ENCODE peak calls at places on chromosomes 12 and 14, in ten cellular contexts. One of them, this sample, is unnamed.
A peak's percentile ranks its signal among the peaks of the same experiment; 100 is the strongest.

GRCh38 chr14:71647086-71647784 is 285.0 kb upstream of the RGS6 start:
- DNase-seq in HCT116: peak; percentile 12
- DNase-seq in kidney: no peak
- DNase-seq in CD8-positive, alpha-beta T cell: no peak
- DNase-seq in choroid plexus epithelial cell: no peak
- DNase-seq in GM10248: no peak
- DNase-seq in dorsolateral prefrontal cortex: no peak
- DNase-seq in testis: no peak
- DNase-seq in transverse colon: peak; percentile 35
- DNase-seq in esophagus squamous epithelium: no peak
- DNase-seq in this sample: no peak

GRCh38 chr12:62977419-62977818 is 42.5 kb upstream of the PPM1H start:
- DNase-seq in HCT116: peak; percentile 8
- DNase-seq in kidney: no peak
- DNase-seq in CD8-positive, alpha-beta T cell: no peak
- DNase-seq in choroid plexus epithelial cell: peak; percentile 58
- DNase-seq in GM10248: no peak
- DNase-seq in dorsolateral prefrontal cortex: no peak
- DNase-seq in testis: no peak
- DNase-seq in transverse colon: peak; percentile 34
- DNase-seq in esophagus squamous epithelium: no peak
- DNase-seq in this sample: no peak

GRCh38 chr12:18391136-18391535 is 129.8 kb downstream of the PIK3C2G start:
- DNase-seq in HCT116: no peak
- DNase-seq in kidney: no peak
- DNase-seq in CD8-positive, alpha-beta T cell: no peak
- DNase-seq in choroid plexus epithelial cell: peak; percentile 13
- DNase-seq in GM10248: no peak
- DNase-seq in dorsolateral prefrontal cortex: no peak
- DNase-seq in testis: no peak
- DNase-seq in transverse colon: no peak
- DNase-seq in esophagus squamous epithelium: no peak
- DNase-seq in this sample: no peak

GRCh38 chr12:68042212-68042699 is 53.0 kb downstream of the IFNG-AS1 start:
- DNase-seq in HCT116: no peak
- DNase-seq in kidney: no peak
- DNase-seq in CD8-positive, alpha-beta T cell: no peak
- DNase-seq in choroid plexus epithelial cell: peak; percentile 13
- DNase-seq in GM10248: peak; percentile 37
- DNase-seq in dorsolateral prefrontal cortex: no peak
- DNase-seq in testis: no peak
- DNase-seq in transverse colon: no peak
- DNase-seq in esophagus squamous epithelium: no peak
- DNase-seq in this sample: peak; percentile 49

GRCh38 chr12:57459750-57460400 is at the start of gene GLI1:
- DNase-seq in HCT116: no peak
- DNase-seq in kidney: peak; percentile 74
- DNase-seq in CD8-positive, alpha-beta T cell: no peak
- DNase-seq in choroid plexus epithelial cell: no peak
- DNase-seq in GM10248: no peak
- DNase-seq in dorsolateral prefrontal cortex: no peak
- DNase-seq in testis: peak; percentile 44
- DNase-seq in transverse colon: no peak
- DNase-seq in esophagus squamous epithelium: no peak
- DNase-seq in this sample: peak; percentile 71

GRCh38 chr12:38664661-38665269 is 240.6 kb downstream of the CPNE8 start:
- DNase-seq in HCT116: peak; percentile 15
- DNase-seq in kidney: no peak
- DNase-seq in CD8-positive, alpha-beta T cell: no peak
- DNase-seq in choroid plexus epithelial cell: peak; percentile 16
- DNase-seq in GM10248: peak; percentile 7
- DNase-seq in dorsolateral prefrontal cortex: no peak
- DNase-seq in testis: peak; percentile 18
- DNase-seq in transverse colon: peak; percentile 14
- DNase-seq in esophagus squamous epithelium: no peak
- DNase-seq in this sample: peak; percentile 6

GRCh38 chr12:47736877-47737676 is 11.8 kb upstream of the ENDOU start:
- DNase-seq in HCT116: no peak
- DNase-seq in kidney: peak; percentile 96
- DNase-seq in CD8-positive, alpha-beta T cell: no peak
- DNase-seq in choroid plexus epithelial cell: peak; percentile 77
- DNase-seq in GM10248: no peak
- DNase-seq in dorsolateral prefrontal cortex: peak; percentile 88
- DNase-seq in testis: peak; percentile 95
- DNase-seq in transverse colon: peak; percentile 56
- DNase-seq in esophagus squamous epithelium: no peak
- DNase-seq in this sample: no peak

GRCh38 chr14:36512585-36513003 is 7.4 kb downstream of the NKX2-1 start:
- DNase-seq in HCT116: no peak
- DNase-seq in kidney: no peak
- DNase-seq in CD8-positive, alpha-beta T cell: no peak
- DNase-seq in choroid plexus epithelial cell: no peak
- DNase-seq in GM10248: no peak
- DNase-seq in dorsolateral prefrontal cortex: no peak
- DNase-seq in testis: no peak
- DNase-seq in transverse colon: no peak
- DNase-seq in esophagus squamous epithelium: no peak
- DNase-seq in this sample: no peak

GRCh38 chr14:66247662-66248061 is 238.5 kb upstream of the CCDC196 start:
- DNase-seq in HCT116: no peak
- DNase-seq in kidney: no peak
- DNase-seq in CD8-positive, alpha-beta T cell: no peak
- DNase-seq in choroid plexus epithelial cell: no peak
- DNase-seq in GM10248: no peak
- DNase-seq in dorsolateral prefrontal cortex: no peak
- DNase-seq in testis: no peak
- DNase-seq in transverse colon: no peak
- DNase-seq in esophagus squamous epithelium: no peak
- DNase-seq in this sample: no peak

GRCh38 chr14:49959822-49960408 is 67.0 kb downstream of the ARF6 start:
- DNase-seq in HCT116: no peak
- DNase-seq in kidney: peak; percentile 83
- DNase-seq in CD8-positive, alpha-beta T cell: no peak
- DNase-seq in choroid plexus epithelial cell: no peak
- DNase-seq in GM10248: peak; percentile 57
- DNase-seq in dorsolateral prefrontal cortex: no peak
- DNase-seq in testis: no peak
- DNase-seq in transverse colon: peak; percentile 77
- DNase-seq in esophagus squamous epithelium: no peak
- DNase-seq in this sample: peak; percentile 35

GRCh38 chr12:11743748-11744147 is 94.3 kb downstream of the ETV6 start:
- DNase-seq in HCT116: no peak
- DNase-seq in kidney: no peak
- DNase-seq in CD8-positive, alpha-beta T cell: no peak
- DNase-seq in choroid plexus epithelial cell: no peak
- DNase-seq in GM10248: no peak
- DNase-seq in dorsolateral prefrontal cortex: no peak
- DNase-seq in testis: no peak
- DNase-seq in transverse colon: no peak
- DNase-seq in esophagus squamous epithelium: no peak
- DNase-seq in this sample: no peak

GRCh38 chr12:5794156-5794555 is 150.9 kb downstream of the ANO2 start:
- DNase-seq in HCT116: no peak
- DNase-seq in kidney: no peak
- DNase-seq in CD8-positive, alpha-beta T cell: no peak
- DNase-seq in choroid plexus epithelial cell: no peak
- DNase-seq in GM10248: no peak
- DNase-seq in dorsolateral prefrontal cortex: no peak
- DNase-seq in testis: no peak
- DNase-seq in transverse colon: no peak
- DNase-seq in esophagus squamous epithelium: no peak
- DNase-seq in this sample: no peak

GRCh38 chr12:103561174-103561573 is 25.9 kb upstream of the STAB2 start:
- DNase-seq in HCT116: no peak
- DNase-seq in kidney: no peak
- DNase-seq in CD8-positive, alpha-beta T cell: no peak
- DNase-seq in choroid plexus epithelial cell: peak; percentile 31
- DNase-seq in GM10248: no peak
- DNase-seq in dorsolateral prefrontal cortex: no peak
- DNase-seq in testis: no peak
- DNase-seq in transverse colon: no peak
- DNase-seq in esophagus squamous epithelium: no peak
- DNase-seq in this sample: no peak

GRCh38 chr14:61145258-61145902 is 135.8 kb downstream of the TMEM30B start:
- DNase-seq in HCT116: no peak
- DNase-seq in kidney: no peak
- DNase-seq in CD8-positive, alpha-beta T cell: no peak
- DNase-seq in choroid plexus epithelial cell: peak; percentile 95
- DNase-seq in GM10248: no peak
- DNase-seq in dorsolateral prefrontal cortex: no peak
- DNase-seq in testis: no peak
- DNase-seq in transverse colon: no peak
- DNase-seq in esophagus squamous epithelium: no peak
- DNase-seq in this sample: no peak

GRCh38 chr14:46058964-46059580 is 592.5 kb downstream of the RPL10L start:
- DNase-seq in HCT116: no peak
- DNase-seq in kidney: no peak
- DNase-seq in CD8-positive, alpha-beta T cell: no peak
- DNase-seq in choroid plexus epithelial cell: no peak
- DNase-seq in GM10248: no peak
- DNase-seq in dorsolateral prefrontal cortex: no peak
- DNase-seq in testis: no peak
- DNase-seq in transverse colon: no peak
- DNase-seq in esophagus squamous epithelium: no peak
- DNase-seq in this sample: no peak

GRCh38 chr12:116164263-116164817 is 113.2 kb downstream of the MED13L start:
- DNase-seq in HCT116: no peak
- DNase-seq in kidney: no peak
- DNase-seq in CD8-positive, alpha-beta T cell: no peak
- DNase-seq in choroid plexus epithelial cell: peak; percentile 47
- DNase-seq in GM10248: no peak
- DNase-seq in dorsolateral prefrontal cortex: no peak
- DNase-seq in testis: no peak
- DNase-seq in transverse colon: no peak
- DNase-seq in esophagus squamous epithelium: no peak
- DNase-seq in this sample: no peak

GRCh38 chr12:93136243-93137015 is 207.3 kb upstream of the EEA1 start:
- DNase-seq in HCT116: no peak
- DNase-seq in kidney: no peak
- DNase-seq in CD8-positive, alpha-beta T cell: no peak
- DNase-seq in choroid plexus epithelial cell: no peak
- DNase-seq in GM10248: no peak
- DNase-seq in dorsolateral prefrontal cortex: no peak
- DNase-seq in testis: no peak
- DNase-seq in transverse colon: no peak
- DNase-seq in esophagus squamous epithelium: no peak
- DNase-seq in this sample: no peak

GRCh38 chr14:72851660-72852059 is 42.2 kb downstream of the DPF3 start:
- DNase-seq in HCT116: no peak
- DNase-seq in kidney: no peak
- DNase-seq in CD8-positive, alpha-beta T cell: no peak
- DNase-seq in choroid plexus epithelial cell: no peak
- DNase-seq in GM10248: no peak
- DNase-seq in dorsolateral prefrontal cortex: no peak
- DNase-seq in testis: no peak
- DNase-seq in transverse colon: no peak
- DNase-seq in esophagus squamous epithelium: no peak
- DNase-seq in this sample: no peak
- TF ChIP-seq CTCF in HCT116: no peak
- TF ChIP-seq CTCF in kidney: no peak
- TF ChIP-seq CTCF in CD8-positive, alpha-beta T cell: no peak
- TF ChIP-seq CTCF in choroid plexus epithelial cell: no peak
- TF ChIP-seq CTCF in GM10248: no peak
- TF ChIP-seq CTCF in dorsolateral prefrontal cortex: no peak
- TF ChIP-seq CTCF in testis: no peak
- TF ChIP-seq CTCF in transverse colon: no peak
- TF ChIP-seq CTCF in esophagus squamous epithelium: no peak
- TF ChIP-seq CTCF in this sample: no peak

GRCh38 chr14:88868558-88869159 is 44.2 kb downstream of the TTC8 start:
- DNase-seq in HCT116: peak; percentile 24
- DNase-seq in kidney: no peak
- DNase-seq in CD8-positive, alpha-beta T cell: no peak
- DNase-seq in choroid plexus epithelial cell: peak; percentile 52
- DNase-seq in GM10248: peak; percentile 6
- DNase-seq in dorsolateral prefrontal cortex: no peak
- DNase-seq in testis: no peak
- DNase-seq in transverse colon: no peak
- DNase-seq in esophagus squamous epithelium: no peak
- DNase-seq in this sample: peak; percentile 6
- TF ChIP-seq CTCF in HCT116: peak; percentile 42
- TF ChIP-seq CTCF in kidney: peak; percentile 18
- TF ChIP-seq CTCF in CD8-positive, alpha-beta T cell: peak; percentile 15
- TF ChIP-seq CTCF in choroid plexus epithelial cell: peak; percentile 43
- TF ChIP-seq CTCF in GM10248: peak; percentile 35
- TF ChIP-seq CTCF in dorsolateral prefrontal cortex: no peak
- TF ChIP-seq CTCF in testis: peak; percentile 31
- TF ChIP-seq CTCF in transverse colon: peak; percentile 37
- TF ChIP-seq CTCF in esophagus squamous epithelium: peak; percentile 48
- TF ChIP-seq CTCF in this sample: peak; percentile 19

GRCh38 chr14:32070282-32070681 is 6.8 kb upstream of the ARHGAP5 start:
- DNase-seq in HCT116: no peak
- DNase-seq in kidney: no peak
- DNase-seq in CD8-positive, alpha-beta T cell: no peak
- DNase-seq in choroid plexus epithelial cell: no peak
- DNase-seq in GM10248: no peak
- DNase-seq in dorsolateral prefrontal cortex: no peak
- DNase-seq in testis: no peak
- DNase-seq in transverse colon: no peak
- DNase-seq in esophagus squamous epithelium: no peak
- DNase-seq in this sample: no peak
- TF ChIP-seq CTCF in HCT116: peak; percentile 23
- TF ChIP-seq CTCF in kidney: no peak
- TF ChIP-seq CTCF in CD8-positive, alpha-beta T cell: no peak
- TF ChIP-seq CTCF in choroid plexus epithelial cell: no peak
- TF ChIP-seq CTCF in GM10248: no peak
- TF ChIP-seq CTCF in dorsolateral prefrontal cortex: no peak
- TF ChIP-seq CTCF in testis: no peak
- TF ChIP-seq CTCF in transverse colon: no peak
- TF ChIP-seq CTCF in esophagus squamous epithelium: no peak
- TF ChIP-seq CTCF in this sample: no peak

GRCh38 chr12:15152864-15153263 is 68.4 kb downstream of the RERG start:
- DNase-seq in HCT116: no peak
- DNase-seq in kidney: no peak
- DNase-seq in CD8-positive, alpha-beta T cell: no peak
- DNase-seq in choroid plexus epithelial cell: peak; percentile 89
- DNase-seq in GM10248: no peak
- DNase-seq in dorsolateral prefrontal cortex: no peak
- DNase-seq in testis: no peak
- DNase-seq in transverse colon: no peak
- DNase-seq in esophagus squamous epithelium: no peak
- DNase-seq in this sample: no peak

GRCh38 chr12:15155271-15155670 is 65.9 kb downstream of the RERG start:
- DNase-seq in HCT116: no peak
- DNase-seq in kidney: no peak
- DNase-seq in CD8-positive, alpha-beta T cell: no peak
- DNase-seq in choroid plexus epithelial cell: no peak
- DNase-seq in GM10248: no peak
- DNase-seq in dorsolateral prefrontal cortex: no peak
- DNase-seq in testis: no peak
- DNase-seq in transverse colon: no peak
- DNase-seq in esophagus squamous epithelium: no peak
- DNase-seq in this sample: no peak

GRCh38 chr12:15151141-15152091 is 69.8 kb downstream of the RERG start:
- DNase-seq in HCT116: peak; percentile 6
- DNase-seq in kidney: no peak
- DNase-seq in CD8-positive, alpha-beta T cell: no peak
- DNase-seq in choroid plexus epithelial cell: peak; percentile 69
- DNase-seq in GM10248: no peak
- DNase-seq in dorsolateral prefrontal cortex: no peak
- DNase-seq in testis: peak; percentile 31
- DNase-seq in transverse colon: no peak
- DNase-seq in esophagus squamous epithelium: no peak
- DNase-seq in this sample: no peak

GRCh38 chr12:15154108-15154507 is 67.1 kb downstream of the RERG start:
- DNase-seq in HCT116: no peak
- DNase-seq in kidney: no peak
- DNase-seq in CD8-positive, alpha-beta T cell: no peak
- DNase-seq in choroid plexus epithelial cell: no peak
- DNase-seq in GM10248: no peak
- DNase-seq in dorsolateral prefrontal cortex: no peak
- DNase-seq in testis: no peak
- DNase-seq in transverse colon: no peak
- DNase-seq in esophagus squamous epithelium: no peak
- DNase-seq in this sample: no peak

GRCh38 chr12:15152456-15152855 is 68.8 kb downstream of the RERG start:
- DNase-seq in HCT116: no peak
- DNase-seq in kidney: no peak
- DNase-seq in CD8-positive, alpha-beta T cell: no peak
- DNase-seq in choroid plexus epithelial cell: peak; percentile 56
- DNase-seq in GM10248: no peak
- DNase-seq in dorsolateral prefrontal cortex: no peak
- DNase-seq in testis: peak; percentile 50
- DNase-seq in transverse colon: no peak
- DNase-seq in esophagus squamous epithelium: no peak
- DNase-seq in this sample: no peak
- TF ChIP-seq CTCF in HCT116: peak; percentile 12
- TF ChIP-seq CTCF in kidney: peak; percentile 24
- TF ChIP-seq CTCF in CD8-positive, alpha-beta T cell: no peak
- TF ChIP-seq CTCF in choroid plexus epithelial cell: peak; percentile 60
- TF ChIP-seq CTCF in GM10248: no peak
- TF ChIP-seq CTCF in dorsolateral prefrontal cortex: peak; percentile 30
- TF ChIP-seq CTCF in testis: no peak
- TF ChIP-seq CTCF in transverse colon: no peak
- TF ChIP-seq CTCF in esophagus squamous epithelium: no peak
- TF ChIP-seq CTCF in this sample: no peak

This sample was measured in GM20000.